ENCODE peak calls at places on chromosomes 12 and 14, in ten cellular contexts. Q is heart right ventricle, T is adrenal gland, I is testis, D is ovary, Z is prostate gland, C is mesendoderm, G is astrocyte, W is transverse colon, A is stomach. L is an unnamed sample. For H3K4me1, the result is how much of the 10 kb centered on the place peaks cover.

GRCh38 chr12:112252184-112252583 is 126.8 kb downstream of the TRAFD1 start:
- DNase-seq in Q (no peak), W (no peak), G (peak), Z (peak), C (no peak), D (no peak), T (no peak), A (peak), I (no peak), L (no peak)

GRCh38 chr14:44846232-44846824 is 115.4 kb downstream of the KLHL28 start:
- DNase-seq in D (no peak), I (peak), W (no peak), Z (no peak), C (peak), A (no peak), G (no peak), Q (no peak), T (no peak), L (peak)

GRCh38 chr12:85575115-85576096 is 260.8 kb downstream of the RASSF9 start:
- DNase-seq in Z (peak), A (peak), W (peak), G (peak), C (peak), D (no peak), I (peak), Q (no peak), T (peak), L (peak)

GRCh38 chr14:35390577-35391387 is 13.8 kb downstream of the NFKBIA start:
- DNase-seq in Z (no peak), W (no peak), C (peak), I (no peak), A (no peak), G (peak), Q (no peak), T (no peak), D (no peak), L (peak)

GRCh38 chr14:105210266-105211025 is 29.3 kb upstream of the NUDT14 start:
- DNase-seq in G (no peak), D (no peak), Q (peak), A (no peak), T (no peak), I (no peak), C (no peak), W (no peak), Z (no peak), L (no peak)

GRCh38 chr14:60622920-60623263 is 26.4 kb downstream of the SIX1 start:
- DNase-seq in D (no peak), C (no peak), I (no peak), W (no peak), G (peak), T (no peak), Z (no peak), Q (no peak), A (no peak), L (no peak)

GRCh38 chr12:6608592-6609311 is 1.6 kb upstream of the CHD4 start:
- DNase-seq in T (peak), I (peak), C (peak), Z (no peak), G (no peak), D (peak), Q (no peak), W (no peak), A (no peak), L (no peak)

GRCh38 chr12:124518051-124518932 is 49.1 kb downstream of the NCOR2 start:
- DNase-seq in I (peak), D (peak), W (peak), A (peak), G (peak), C (peak), Q (peak), Z (peak), T (peak), L (peak)

GRCh38 chr14:25055998-25056687 is 6.2 kb upstream of the STXBP6 start:
- DNase-seq in Z (no peak), D (no peak), I (no peak), T (no peak), G (peak), A (no peak), W (no peak), Q (no peak), C (no peak), L (peak)

GRCh38 chr14:60653388-60653690 is 4.1 kb upstream of the SIX1 start:
- DNase-seq in I (no peak), C (peak), D (no peak), Q (no peak), T (no peak), A (no peak), G (no peak), W (no peak), Z (peak), L (no peak)

GRCh38 chr12:74170645-74171477 is 366.8 kb upstream of the ATXN7L3B start:
- DNase-seq in I (peak), A (no peak), G (no peak), Q (peak), W (no peak), D (no peak), T (no peak), Z (no peak), C (no peak), L (no peak)

GRCh38 chr12:96431067-96431466 is 30.8 kb upstream of the CDK17 start:
- DNase-seq in W (no peak), D (no peak), Q (no peak), C (peak), G (no peak), I (no peak), Z (no peak), T (no peak), A (no peak), L (no peak)

GRCh38 chr14:100747021-100747586 is 20.4 kb downstream of the DLK1 start:
- DNase-seq in W (no peak), T (peak), A (no peak), Q (no peak), I (no peak), Z (no peak), C (no peak), D (no peak), G (peak), L (no peak)

GRCh38 chr12:51357374-51358047 is 11.0 kb upstream of the CELA1 start:
- DNase-seq in W (no peak), C (no peak), I (no peak), D (no peak), T (no peak), Z (no peak), G (no peak), A (no peak), Q (no peak), L (no peak)

GRCh38 chr14:50830044-50830931 is 674 bp downstream of the NIN start:
- DNase-seq in Q (peak), T (peak), G (peak), A (peak), C (peak), D (peak), Z (peak), W (peak), I (peak), L (peak)

GRCh38 chr14:59463773-59464650 is 1.2 kb downstream of the GPR135 start:
- DNase-seq in Z (no peak), D (peak), Q (peak), T (no peak), A (no peak), G (no peak), W (peak), C (peak), I (peak), L (peak)

GRCh38 chr14:85579957-85580356 is 50.0 kb downstream of the FLRT2 start:
- DNase-seq in D (no peak), A (no peak), C (no peak), W (no peak), G (peak), Z (no peak), I (no peak), T (no peak), Q (no peak), L (no peak)
- H3K4me1 ChIP-seq in D (under half), A (under half), C (under half), W (under half), G (under half), Z (under half), I (under half), T (under half), Q (under half), L (under half)

GRCh38 chr14:33934938-33935337 is 15.9 kb downstream of the EGLN3 start:
- DNase-seq in T (no peak), D (no peak), W (no peak), Q (no peak), I (no peak), Z (no peak), A (no peak), G (no peak), C (no peak), L (no peak)

GRCh38 chr14:33934043-33934750 is 16.7 kb downstream of the EGLN3 start:
- DNase-seq in T (no peak), D (no peak), I (no peak), A (no peak), Z (no peak), G (no peak), C (no peak), W (no peak), Q (no peak), L (no peak)

GRCh38 chr14:33938131-33938949 is 12.5 kb downstream of the EGLN3 start:
- DNase-seq in W (peak), Z (peak), C (peak), I (peak), A (peak), D (peak), Q (peak), T (peak), G (no peak), L (peak)

GRCh38 chr14:33933386-33933934 is 17.4 kb downstream of the EGLN3 start:
- DNase-seq in W (no peak), T (no peak), Z (no peak), D (no peak), G (no peak), C (no peak), Q (no peak), A (no peak), I (no peak), L (no peak)

GRCh38 chr14:33936391-33936790 is 14.5 kb downstream of the EGLN3 start:
- DNase-seq in T (no peak), Z (no peak), D (no peak), A (no peak), W (no peak), I (no peak), C (no peak), Q (no peak), G (no peak), L (no peak)
- H3K4me1 ChIP-seq in T (under half), Z (under half), D (under half), A (half or more), W (half or more), I (under half), C (under half), Q (under half), G (under half), L (under half)

GRCh38 chr12:4274960-4275868 is 1.7 kb downstream of the CCND2 start:
- DNase-seq in Q (peak), G (no peak), C (no peak), T (no peak), Z (no peak), A (no peak), I (no peak), D (no peak), W (no peak), L (peak)
- H3K4me1 ChIP-seq in Q (under half), G (under half), C (under half), T (half or more), Z (under half), A (half or more), I (under half), D (under half), W (half or more), L (under half)

DNA sequence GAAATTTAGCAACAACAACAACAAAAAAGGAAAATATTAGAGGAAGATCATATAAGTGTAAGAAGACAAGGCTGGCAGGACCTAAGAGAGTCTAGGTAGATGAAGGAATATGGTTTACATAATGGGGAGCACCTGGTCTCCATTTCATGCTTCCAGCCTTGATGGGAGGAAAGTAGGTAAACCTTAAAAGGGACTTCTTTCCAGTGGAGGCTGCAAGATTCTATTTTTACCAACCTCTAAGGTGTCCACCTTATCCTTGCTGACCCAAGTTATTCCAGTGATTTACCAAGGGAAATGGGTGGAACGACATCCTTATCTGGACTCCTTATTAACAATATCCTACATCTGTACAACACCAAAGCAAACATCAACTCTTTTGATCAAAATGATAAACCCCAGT is 30.0 kb downstream of the DAD1 start:
- DNase-seq in Q (no peak), I (no peak), G (no peak), D (no peak), C (no peak), T (no peak), Z (no peak), A (no peak), W (no peak), L (no peak)
- H3K4me1 ChIP-seq in Q (under half), I (under half), G (under half), D (under half), C (under half), T (under half), Z (under half), A (half or more), W (half or more), L (under half)

GRCh38 chr12:65894624-65895023 is 70.3 kb downstream of the HMGA2 start:
- DNase-seq in Z (no peak), Q (no peak), C (no peak), I (no peak), A (no peak), D (no peak), T (no peak), G (no peak), W (no peak), L (peak)

GRCh38 chr12:65895031-65895430 is 70.7 kb downstream of the HMGA2 start:
- DNase-seq in A (no peak), Z (no peak), G (no peak), D (no peak), I (no peak), Q (no peak), W (no peak), C (no peak), T (no peak), L (no peak)

GRCh38 chr12:65899289-65899688 is 75.0 kb downstream of the HMGA2 start:
- DNase-seq in C (no peak), G (no peak), A (no peak), Q (no peak), T (no peak), W (no peak), I (no peak), D (no peak), Z (no peak), L (no peak)

GRCh38 chr12:65895759-65896656 is 71.7 kb downstream of the HMGA2 start:
- DNase-seq in D (no peak), W (no peak), T (no peak), C (peak), I (no peak), Q (no peak), Z (no peak), A (no peak), G (peak), L (peak)

GRCh38 chr12:65896743-65897142 is 72.5 kb downstream of the HMGA2 start:
- DNase-seq in C (peak), I (no peak), G (no peak), D (no peak), Q (no peak), W (no peak), T (no peak), Z (no peak), A (no peak), L (no peak)
- H3K4me1 ChIP-seq in C (under half), I (under half), G (half or more), D (under half), Q (under half), W (half or more), T (under half), Z (under half), A (under half), L (under half)

GRCh38 chr14:93997082-93997481 is at the start of gene CCDC197:
- DNase-seq in G (peak), C (no peak), Z (no peak), W (no peak), A (no peak), Q (no peak), I (no peak), D (no peak), T (no peak), L (no peak)
- H3K4me1 ChIP-seq in G (under half), C (under half), Z (under half), W (under half), A (under half), Q (under half), I (under half), D (under half), T (under half), L (under half)

GRCh38 chr12:75823475-75823874 is 208.1 kb downstream of the PHLDA1 start:
- DNase-seq in A (no peak), T (no peak), I (no peak), Z (no peak), D (no peak), Q (no peak), C (no peak), G (peak), W (no peak), L (no peak)
- H3K4me1 ChIP-seq in A (under half), T (under half), I (under half), Z (under half), D (under half), Q (under half), C (under half), G (under half), W (under half), L (under half)

L was measured in small intestine.